ENCODE peak calls at places on chromosomes 6 and 20, in nine cellular contexts. V is endodermal cell; A is A172; G is fibroblast of pulmonary artery; B is occipital lobe; P is choroid plexus epithelial cell; R is CD4-positive, alpha-beta memory T cell; Z is breast epithelium; S is fibroblast of the conjunctiva. U is an unnamed sample.

GRCh38 chr6:113879186-113880096 is 22.3 kb downstream of the MARCKS start:
- DNase-seq in V (peak; percentile 80), A (peak; percentile 75), G (peak; percentile 85), B (no peak), P (peak; percentile 91), R (no peak), Z (no peak), S (peak; percentile 69), U (no peak)

GRCh38 chr6:35469711-35470662 is 1.8 kb downstream of the RPL10A start:
- DNase-seq in V (peak; percentile 51), A (no peak), G (no peak), B (no peak), P (no peak), R (no peak), Z (no peak), S (no peak), U (no peak)

GRCh38 chr6:142088858-142089216 is 43.9 kb upstream of the GJE1 start:
- DNase-seq in V (peak; percentile 93), A (peak; percentile 2), G (peak; percentile 53), B (no peak), P (peak; percentile 55), R (no peak), Z (no peak), S (no peak), U (no peak)

GRCh38 chr6:15176816-15177215 is 69.1 kb upstream of the JARID2 start:
- DNase-seq in V (no peak), A (no peak), G (no peak), B (no peak), P (no peak), R (no peak), Z (no peak), S (no peak), U (no peak)

GRCh38 chr20:21505810-21506530 is 7.9 kb downstream of the NKX2-2 start:
- DNase-seq in V (peak; percentile 90), A (no peak), G (peak; percentile 49), B (peak; percentile 19), P (peak; percentile 47), R (no peak), Z (no peak), S (no peak), U (no peak)

GRCh38 chr6:31805939-31806469 is 762 bp downstream of the LSM2 start:
- DNase-seq in V (no peak), A (no peak), G (no peak), B (no peak), P (no peak), R (no peak), Z (no peak), S (no peak), U (no peak)

GRCh38 chr6:90295854-90296345 is 743 bp downstream of the BACH2 start:
- DNase-seq in V (peak; percentile 84), A (peak; percentile 21), G (peak; percentile 64), B (peak; percentile 36), P (peak; percentile 70), R (peak; percentile 81), Z (peak; percentile 52), S (peak; percentile 39), U (peak; percentile 66)

GRCh38 chr6:128350416-128351254 is 169.8 kb downstream of the PTPRK start:
- DNase-seq in V (no peak), A (peak; percentile 56), G (peak; percentile 18), B (no peak), P (peak; percentile 55), R (no peak), Z (no peak), S (no peak), U (no peak)

GRCh38 chr6:7414811-7415210 is 25.2 kb downstream of the RIOK1 start:
- DNase-seq in V (no peak), A (peak; percentile 69), G (peak; percentile 90), B (no peak), P (peak; percentile 91), R (no peak), Z (no peak), S (no peak), U (no peak)

GRCh38 chr6:56144538-56145324 is 102.6 kb downstream of the COL21A1 start:
- DNase-seq in V (no peak), A (peak; percentile 40), G (peak; percentile 24), B (no peak), P (peak; percentile 24), R (no peak), Z (no peak), S (peak; percentile 72), U (no peak)

GRCh38 chr20:62355527-62356142 is 11.5 kb downstream of the LAMA5 start:
- DNase-seq in V (peak; percentile 70), A (peak; percentile 81), G (peak; percentile 53), B (peak; percentile 21), P (peak; percentile 69), R (peak; percentile 31), Z (peak; percentile 72), S (no peak), U (no peak)

GRCh38 chr6:10313799-10314162 is 101.1 kb downstream of the TFAP2A start:
- DNase-seq in V (no peak), A (no peak), G (no peak), B (no peak), P (no peak), R (no peak), Z (no peak), S (no peak), U (no peak)

GRCh38 chr20:38548356-38549083 is 32.5 kb upstream of the ADIG start:
- DNase-seq in V (no peak), A (no peak), G (no peak), B (no peak), P (no peak), R (no peak), Z (no peak), S (no peak), U (no peak)

GRCh38 chr6:53906842-53907241 is 112.0 kb downstream of the LRRC1 start:
- DNase-seq in V (no peak), A (no peak), G (no peak), B (no peak), P (peak; percentile 68), R (no peak), Z (no peak), S (peak; percentile 36), U (no peak)

GRCh38 chr6:26159417-26160273 is 72.4 kb downstream of the HFE start:
- DNase-seq in V (peak; percentile 64), A (peak; percentile 34), G (peak; percentile 47), B (no peak), P (peak; percentile 43), R (no peak), Z (no peak), S (no peak), U (no peak)

GRCh38 chr20:37986873-37987601 is 46.2 kb downstream of the TTI1 start:
- DNase-seq in V (no peak), A (no peak), G (peak; percentile 13), B (no peak), P (no peak), R (no peak), Z (peak; percentile 74), S (no peak), U (peak; percentile 47)

GRCh38 chr6:2979819-2980464 is 8.6 kb upstream of the SERPINB6 start:
- DNase-seq in V (peak; percentile 50), A (peak; percentile 80), G (peak; percentile 68), B (no peak), P (no peak), R (no peak), Z (no peak), S (no peak), U (no peak)

GRCh38 chr6:35895560-35895959 is 25.3 kb downstream of the SRPK1 start:
- DNase-seq in V (no peak), A (no peak), G (no peak), B (no peak), P (peak; percentile 12), R (no peak), Z (no peak), S (no peak), U (no peak)

GRCh38 chr6:38215225-38215624 is 395.7 kb downstream of the ZFAND3 start:
- DNase-seq in V (peak; percentile 42), A (no peak), G (no peak), B (no peak), P (no peak), R (no peak), Z (no peak), S (no peak), U (no peak)

GRCh38 chr20:61369731-61370520 is 117.9 kb downstream of the CDH4 start:
- DNase-seq in V (peak; percentile 60), A (no peak), G (no peak), B (no peak), P (no peak), R (no peak), Z (no peak), S (no peak), U (no peak)

GRCh38 chr20:5781798-5782750 is 31.9 kb downstream of the SHLD1 start:
- DNase-seq in V (no peak), A (no peak), G (no peak), B (no peak), P (no peak), R (no peak), Z (no peak), S (no peak), U (peak; percentile 23)

GRCh38 chr20:63142933-63143332 is 73.0 kb downstream of the YTHDF1 start:
- DNase-seq in V (no peak), A (no peak), G (no peak), B (no peak), P (no peak), R (no peak), Z (no peak), S (no peak), U (no peak)

GRCh38 chr6:56850618-56851017 is 104.3 kb upstream of the BEND6 start:
- DNase-seq in V (no peak), A (no peak), G (no peak), B (no peak), P (no peak), R (no peak), Z (no peak), S (no peak), U (no peak)

GRCh38 chr6:38239719-38240451 is 399.8 kb downstream of the BTBD9 start:
- DNase-seq in V (peak; percentile 44), A (peak; percentile 56), G (no peak), B (no peak), P (no peak), R (no peak), Z (no peak), S (no peak), U (no peak)

GRCh38 chr20:54545959-54546358 is 70.6 kb downstream of the DOK5 start:
- DNase-seq in V (no peak), A (no peak), G (peak; percentile 30), B (no peak), P (peak; percentile 5), R (no peak), Z (no peak), S (no peak), U (no peak)

GRCh38 chr20:48148020-48148419 is 362.7 kb upstream of the SULF2 start:
- DNase-seq in V (no peak), A (no peak), G (no peak), B (no peak), P (no peak), R (no peak), Z (no peak), S (no peak), U (no peak)

GRCh38 chr20:3041818-3042504 is 1.5 kb upstream of the GNRH2 start:
- DNase-seq in V (no peak), A (no peak), G (peak; percentile 28), B (no peak), P (peak; percentile 27), R (no peak), Z (no peak), S (no peak), U (no peak)

GRCh38 chr6:15588966-15589634 is 73.7 kb downstream of the DTNBP1 start:
- DNase-seq in V (no peak), A (peak; percentile 46), G (peak; percentile 39), B (no peak), P (peak; percentile 58), R (no peak), Z (no peak), S (peak; percentile 1), U (no peak)

GRCh38 chr20:37257993-37258392 is 3.6 kb downstream of the GHRH start:
- DNase-seq in V (peak; percentile 80), A (no peak), G (no peak), B (no peak), P (no peak), R (no peak), Z (no peak), S (no peak), U (no peak)

GRCh38 chr20:34220581-34220980 is 20.6 kb upstream of the ASIP start:
- DNase-seq in V (no peak), A (peak; percentile 56), G (peak; percentile 80), B (no peak), P (peak; percentile 68), R (no peak), Z (no peak), S (no peak), U (no peak)

GRCh38 chr6:144786825-144787224 is 501.7 kb downstream of the UTRN start:
- DNase-seq in V (no peak), A (no peak), G (no peak), B (no peak), P (no peak), R (no peak), Z (no peak), S (no peak), U (no peak)

U was measured in lower leg skin.